ENCODE peak calls at places on chromosomes 12 and 14, in eight cellular contexts. A, M, V, K, B, C, D and F are unnamed samples.
A peak's percentile ranks its signal among the peaks of the same experiment; 100 is the strongest.

GRCh38 chr12:43103866-43104265 is 448.1 kb downstream of the ADAMTS20 start:
- DNase-seq in A (no peak), M (no peak), V (no peak), K (no peak), B (no peak), C (no peak), D (no peak), F (no peak)

GRCh38 chr12:53193953-53194716 is 12.9 kb downstream of the ITGB7 start:
- DNase-seq in A (no peak), M (no peak), V (no peak), K (no peak), B (no peak), C (no peak), D (no peak), F (no peak)

GRCh38 chr12:122182887-122183587 is at the start of gene LRRC43:
- DNase-seq in A (peak; percentile 56), M (no peak), V (peak; percentile 47), K (no peak), B (no peak), C (peak; percentile 16), D (no peak), F (peak; percentile 29)

GRCh38 chr12:113271853-113272561 is 50.7 kb downstream of the TPCN1 start:
- DNase-seq in A (peak; percentile 43), M (no peak), V (peak; percentile 84), K (peak; percentile 94), B (peak; percentile 23), C (peak; percentile 70), D (peak; percentile 86), F (peak; percentile 93)

GRCh38 chr14:31042300-31042699 is 16.1 kb upstream of the STRN3 start:
- DNase-seq in A (no peak), M (no peak), V (no peak), K (no peak), B (no peak), C (no peak), D (no peak), F (no peak)

GRCh38 chr12:115760231-115760630 is 517.3 kb downstream of the MED13L start:
- DNase-seq in A (no peak), M (no peak), V (no peak), K (no peak), B (no peak), C (no peak), D (no peak), F (no peak)

GRCh38 chr12:85627584-85627983 is 208.6 kb downstream of the RASSF9 start:
- DNase-seq in A (no peak), M (no peak), V (no peak), K (peak; percentile 75), B (no peak), C (peak; percentile 89), D (no peak), F (peak; percentile 65)

GRCh38 chr12:132268674-132269073 is 60.7 kb downstream of the GALNT9 start:
- DNase-seq in A (no peak), M (no peak), V (no peak), K (no peak), B (no peak), C (no peak), D (no peak), F (no peak)

GRCh38 chr14:102374264-102374663 is 11.5 kb downstream of the TECPR2 start:
- DNase-seq in A (no peak), M (no peak), V (no peak), K (no peak), B (no peak), C (no peak), D (no peak), F (no peak)

GRCh38 chr14:60250318-60251035 is 1.5 kb downstream of the PPM1A start:
- DNase-seq in A (no peak), M (peak; percentile 13), V (no peak), K (peak; percentile 14), B (peak; percentile 68), C (peak; percentile 26), D (no peak), F (peak; percentile 18)

GRCh38 chr14:90620540-90621204 is 195.6 kb downstream of the TTC7B start:
- DNase-seq in A (no peak), M (no peak), V (no peak), K (no peak), B (no peak), C (no peak), D (no peak), F (no peak)

GRCh38 chr14:51732494-51733080 is 80.9 kb downstream of the FRMD6 start:
- DNase-seq in A (no peak), M (no peak), V (no peak), K (peak; percentile 16), B (no peak), C (no peak), D (no peak), F (no peak)

GRCh38 chr14:67633451-67634154 is 13.9 kb downstream of the ARG2 start:
- DNase-seq in A (no peak), M (no peak), V (no peak), K (no peak), B (no peak), C (no peak), D (no peak), F (no peak)

GRCh38 chr14:94611179-94611578 is 1.0 kb upstream of the SERPINA3 start:
- DNase-seq in A (no peak), M (no peak), V (no peak), K (no peak), B (no peak), C (no peak), D (no peak), F (no peak)

GRCh38 chr12:71397433-71397954 is 42.1 kb upstream of the LGR5 start:
- DNase-seq in A (no peak), M (no peak), V (no peak), K (peak; percentile 52), B (peak; percentile 18), C (peak; percentile 51), D (no peak), F (no peak)

GRCh38 chr12:132178314-132178713 is 34.1 kb downstream of the NOC4L start:
- DNase-seq in A (no peak), M (no peak), V (no peak), K (no peak), B (no peak), C (no peak), D (no peak), F (no peak)

GRCh38 chr12:127785535-127785934 is 481.4 kb upstream of the TMEM132C start:
- DNase-seq in A (no peak), M (no peak), V (no peak), K (peak; percentile 89), B (no peak), C (peak; percentile 72), D (no peak), F (no peak)

GRCh38 chr12:75951399-75952228 is 80.0 kb downstream of the PHLDA1 start:
- DNase-seq in A (no peak), M (peak; percentile 61), V (no peak), K (peak; percentile 46), B (no peak), C (no peak), D (no peak), F (no peak)
- H3K4me3 ChIP-seq in A (no peak overlapping the region), M (no peak overlapping the region), V (no peak overlapping the region), K (no peak overlapping the region), B (no peak overlapping the region), C (no peak overlapping the region), D (no peak overlapping the region), F (no peak overlapping the region)

GRCh38 chr12:30420561-30420960 is 275.1 kb downstream of the IPO8 start:
- DNase-seq in A (no peak), M (no peak), V (no peak), K (peak; percentile 34), B (no peak), C (peak; percentile 66), D (no peak), F (peak; percentile 65)

GRCh38 chr12:30416631-30417030 is 279.0 kb downstream of the IPO8 start:
- DNase-seq in A (no peak), M (no peak), V (no peak), K (no peak), B (no peak), C (peak; percentile 24), D (no peak), F (no peak)

GRCh38 chr12:30415777-30416176 is 279.9 kb downstream of the IPO8 start:
- DNase-seq in A (no peak), M (no peak), V (no peak), K (no peak), B (no peak), C (no peak), D (no peak), F (no peak)

GRCh38 chr12:30414507-30414906 is 281.2 kb downstream of the IPO8 start:
- DNase-seq in A (no peak), M (no peak), V (no peak), K (no peak), B (no peak), C (no peak), D (no peak), F (no peak)

DNA sequence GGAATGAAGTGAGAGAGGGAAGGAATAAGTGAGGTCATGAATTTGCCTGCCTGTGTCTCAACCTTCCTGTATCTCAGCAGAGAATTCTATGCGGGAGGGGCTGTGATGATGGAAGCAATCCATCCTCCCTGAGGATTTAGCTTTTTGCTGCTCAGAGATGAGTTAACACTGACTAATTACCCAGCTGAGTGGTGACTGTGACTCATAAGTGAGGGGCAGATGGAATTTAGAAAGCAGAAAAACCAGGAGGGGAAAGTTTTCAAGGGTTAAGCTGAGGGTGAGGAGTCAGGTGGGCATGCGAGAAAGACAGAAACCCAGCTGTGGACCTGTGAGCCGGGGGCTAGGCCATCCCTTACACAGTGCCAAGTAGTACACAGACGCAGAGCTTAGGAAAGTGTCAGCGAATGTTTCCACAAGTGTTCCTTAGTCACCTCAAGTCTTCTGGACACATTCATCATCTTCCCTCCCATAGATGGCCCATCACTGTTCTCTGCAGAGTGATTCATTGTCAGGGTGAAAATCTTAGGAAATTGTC is 277.9 kb downstream of the IPO8 start:
- DNase-seq in A (no peak), M (no peak), V (no peak), K (peak; percentile 92), B (peak; percentile 44), C (peak; percentile 98), D (no peak), F (peak; percentile 87)
- TF ChIP-seq CTCF in A (no peak), M (no peak), V (no peak), K (no peak), B (no peak), C (no peak), D (no peak), F (no peak)

DNA sequence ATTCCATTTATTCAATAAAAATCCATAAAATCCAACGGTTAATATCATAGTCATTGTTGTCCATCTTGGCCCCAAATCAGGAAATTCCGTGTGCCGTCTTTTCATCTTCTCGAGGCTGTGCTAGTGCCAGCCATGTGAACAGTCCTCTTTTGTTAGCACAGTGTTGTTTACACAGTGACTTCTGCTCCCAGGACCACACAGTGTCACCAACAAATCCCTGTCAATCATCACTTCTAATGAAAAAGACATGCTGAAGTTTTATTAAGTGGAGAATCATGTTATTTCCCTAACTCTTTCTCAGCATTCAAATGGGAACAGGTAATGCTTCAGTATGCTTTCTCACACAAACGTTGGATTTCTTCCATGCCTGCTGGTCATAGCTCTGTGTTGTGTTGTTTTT is 1.9 kb upstream of the SLCO1A2 start:
- DNase-seq in A (no peak), M (peak; percentile 25), V (no peak), K (no peak), B (no peak), C (no peak), D (no peak), F (no peak)
- H3K4me3 ChIP-seq in A (no peak overlapping the region), M (no peak overlapping the region), V (no peak overlapping the region), K (no peak overlapping the region), B (no peak overlapping the region), C (no peak overlapping the region), D (no peak overlapping the region), F (no peak overlapping the region)

DNA sequence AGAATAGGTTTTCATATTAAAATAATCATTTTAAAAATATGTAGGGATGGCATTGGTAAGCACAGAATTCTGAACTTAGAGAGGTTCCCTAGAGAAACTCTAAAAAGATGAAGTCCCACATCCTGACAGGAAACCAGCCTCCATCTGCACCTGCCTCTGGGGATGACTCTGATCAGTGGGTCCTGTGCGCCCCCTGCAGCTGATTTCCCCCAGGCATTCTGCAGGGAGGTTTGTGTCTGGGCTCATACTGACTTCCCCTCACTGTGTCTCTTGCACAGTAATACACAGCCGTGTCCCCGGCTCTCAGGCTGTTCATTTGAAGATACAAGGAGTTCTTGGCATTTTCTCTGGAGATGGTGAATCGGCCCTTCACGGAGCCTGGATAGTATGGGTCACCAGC is 602.9 kb downstream of the TMEM121 start:
- DNase-seq in A (no peak), M (no peak), V (no peak), K (no peak), B (no peak), C (no peak), D (no peak), F (no peak)
- TF ChIP-seq CTCF in A (no peak), M (no peak), V (no peak), K (no peak), B (no peak), C (no peak), D (no peak), F (no peak)